ENCODE peak calls at places on chromosomes 4 and X, in nine cellular contexts. One of them, this sample, is unnamed.

GRCh38 chr4:2797188-2797544 is 4.3 kb downstream of the SH3BP2 start:
- DNase-seq in CD4-positive, alpha-beta T cell: no peak
- DNase-seq in A549: no peak
- DNase-seq in AG09319: no peak
- DNase-seq in transverse colon: no peak
- DNase-seq in mesothelial cell of epicardium: no peak
- DNase-seq in glutamatergic neuron: no peak
- DNase-seq in fibroblast of pulmonary artery: no peak
- DNase-seq in uterus: no peak
- DNase-seq in this sample: peak

GRCh38 chr4:139790291-139790690 is 124.7 kb downstream of the MGST2 start:
- DNase-seq in glutamatergic neuron: no peak
- DNase-seq in A549: no peak
- DNase-seq in fibroblast of pulmonary artery: no peak
- DNase-seq in CD4-positive, alpha-beta T cell: no peak
- DNase-seq in transverse colon: no peak
- DNase-seq in mesothelial cell of epicardium: no peak
- DNase-seq in AG09319: no peak
- DNase-seq in uterus: no peak
- DNase-seq in this sample: no peak

GRCh38 chr4:3645711-3646221 is 113.5 kb upstream of the LRPAP1 start:
- DNase-seq in mesothelial cell of epicardium: no peak
- DNase-seq in glutamatergic neuron: no peak
- DNase-seq in fibroblast of pulmonary artery: no peak
- DNase-seq in uterus: no peak
- DNase-seq in AG09319: no peak
- DNase-seq in A549: no peak
- DNase-seq in CD4-positive, alpha-beta T cell: no peak
- DNase-seq in transverse colon: no peak
- DNase-seq in this sample: no peak

GRCh38 chr4:9847971-9848764 is 66.7 kb downstream of the DRD5 start:
- DNase-seq in fibroblast of pulmonary artery: no peak
- DNase-seq in glutamatergic neuron: no peak
- DNase-seq in CD4-positive, alpha-beta T cell: no peak
- DNase-seq in uterus: no peak
- DNase-seq in transverse colon: no peak
- DNase-seq in AG09319: no peak
- DNase-seq in mesothelial cell of epicardium: no peak
- DNase-seq in A549: no peak
- DNase-seq in this sample: no peak

GRCh38 chr4:184322328-184323025 is 104.8 kb upstream of the ENPP6 start:
- DNase-seq in transverse colon: no peak
- DNase-seq in A549: no peak
- DNase-seq in fibroblast of pulmonary artery: no peak
- DNase-seq in glutamatergic neuron: no peak
- DNase-seq in mesothelial cell of epicardium: no peak
- DNase-seq in uterus: no peak
- DNase-seq in CD4-positive, alpha-beta T cell: no peak
- DNase-seq in AG09319: no peak
- DNase-seq in this sample: no peak

GRCh38 chr4:47744253-47744652 is 93.6 kb downstream of the CORIN start:
- DNase-seq in glutamatergic neuron: no peak
- DNase-seq in AG09319: no peak
- DNase-seq in A549: no peak
- DNase-seq in transverse colon: no peak
- DNase-seq in uterus: no peak
- DNase-seq in CD4-positive, alpha-beta T cell: no peak
- DNase-seq in mesothelial cell of epicardium: no peak
- DNase-seq in fibroblast of pulmonary artery: no peak
- DNase-seq in this sample: no peak

GRCh38 chr4:123443401-123444297 is 47.1 kb downstream of the SPRY1 start:
- DNase-seq in fibroblast of pulmonary artery: no peak
- DNase-seq in uterus: no peak
- DNase-seq in glutamatergic neuron: no peak
- DNase-seq in CD4-positive, alpha-beta T cell: no peak
- DNase-seq in mesothelial cell of epicardium: no peak
- DNase-seq in AG09319: no peak
- DNase-seq in A549: no peak
- DNase-seq in transverse colon: peak
- DNase-seq in this sample: no peak

GRCh38 chr4:7427326-7428260 is 7.1 kb downstream of the PSAPL1 start:
- DNase-seq in A549: no peak
- DNase-seq in transverse colon: peak
- DNase-seq in glutamatergic neuron: no peak
- DNase-seq in mesothelial cell of epicardium: no peak
- DNase-seq in AG09319: no peak
- DNase-seq in uterus: peak
- DNase-seq in CD4-positive, alpha-beta T cell: no peak
- DNase-seq in fibroblast of pulmonary artery: no peak
- DNase-seq in this sample: peak

GRCh38 chrX:129825746-129826505 is 17.8 kb downstream of the ZDHHC9 start:
- DNase-seq in AG09319: no peak
- DNase-seq in CD4-positive, alpha-beta T cell: no peak
- DNase-seq in glutamatergic neuron: no peak
- DNase-seq in mesothelial cell of epicardium: no peak
- DNase-seq in A549: no peak
- DNase-seq in transverse colon: peak
- DNase-seq in uterus: no peak
- DNase-seq in fibroblast of pulmonary artery: no peak
- DNase-seq in this sample: no peak

GRCh38 chr4:38113136-38113535 is 152.9 kb downstream of the PTTG2 start:
- DNase-seq in CD4-positive, alpha-beta T cell: no peak
- DNase-seq in A549: no peak
- DNase-seq in uterus: no peak
- DNase-seq in AG09319: no peak
- DNase-seq in fibroblast of pulmonary artery: no peak
- DNase-seq in mesothelial cell of epicardium: no peak
- DNase-seq in transverse colon: no peak
- DNase-seq in glutamatergic neuron: no peak
- DNase-seq in this sample: no peak

GRCh38 chrX:140767646-140768045 is 58.1 kb downstream of the LINC00632 start:
- DNase-seq in glutamatergic neuron: no peak
- DNase-seq in AG09319: no peak
- DNase-seq in uterus: no peak
- DNase-seq in transverse colon: no peak
- DNase-seq in mesothelial cell of epicardium: no peak
- DNase-seq in fibroblast of pulmonary artery: peak
- DNase-seq in A549: peak
- DNase-seq in CD4-positive, alpha-beta T cell: no peak
- DNase-seq in this sample: no peak

GRCh38 chrX:140765043-140765784 is 55.7 kb downstream of the LINC00632 start:
- DNase-seq in mesothelial cell of epicardium: no peak
- DNase-seq in A549: peak
- DNase-seq in fibroblast of pulmonary artery: peak
- DNase-seq in uterus: no peak
- DNase-seq in glutamatergic neuron: peak
- DNase-seq in AG09319: peak
- DNase-seq in transverse colon: no peak
- DNase-seq in CD4-positive, alpha-beta T cell: no peak
- DNase-seq in this sample: peak

GRCh38 chrX:140762061-140762460 is 52.5 kb downstream of the LINC00632 start:
- DNase-seq in fibroblast of pulmonary artery: peak
- DNase-seq in A549: peak
- DNase-seq in CD4-positive, alpha-beta T cell: no peak
- DNase-seq in glutamatergic neuron: peak
- DNase-seq in uterus: no peak
- DNase-seq in mesothelial cell of epicardium: no peak
- DNase-seq in AG09319: peak
- DNase-seq in transverse colon: peak
- DNase-seq in this sample: peak

GRCh38 chrX:140764401-140764919 is 54.9 kb downstream of the LINC00632 start:
- DNase-seq in fibroblast of pulmonary artery: peak
- DNase-seq in A549: peak
- DNase-seq in glutamatergic neuron: peak
- DNase-seq in uterus: peak
- DNase-seq in CD4-positive, alpha-beta T cell: no peak
- DNase-seq in mesothelial cell of epicardium: peak
- DNase-seq in AG09319: peak
- DNase-seq in transverse colon: no peak
- DNase-seq in this sample: peak

GRCh38 chrX:140766024-140766611 is 56.6 kb downstream of the LINC00632 start:
- DNase-seq in uterus: peak
- DNase-seq in transverse colon: peak
- DNase-seq in glutamatergic neuron: peak
- DNase-seq in mesothelial cell of epicardium: no peak
- DNase-seq in CD4-positive, alpha-beta T cell: no peak
- DNase-seq in A549: peak
- DNase-seq in AG09319: peak
- DNase-seq in fibroblast of pulmonary artery: peak
- DNase-seq in this sample: peak
- TF ChIP-seq CTCF in uterus: peak
- TF ChIP-seq CTCF in transverse colon: peak
- TF ChIP-seq CTCF in glutamatergic neuron: peak
- TF ChIP-seq CTCF in mesothelial cell of epicardium: peak
- TF ChIP-seq CTCF in CD4-positive, alpha-beta T cell: peak
- TF ChIP-seq CTCF in A549: peak
- TF ChIP-seq CTCF in AG09319: peak
- TF ChIP-seq CTCF in fibroblast of pulmonary artery: peak
- TF ChIP-seq CTCF in this sample: peak

DNA sequence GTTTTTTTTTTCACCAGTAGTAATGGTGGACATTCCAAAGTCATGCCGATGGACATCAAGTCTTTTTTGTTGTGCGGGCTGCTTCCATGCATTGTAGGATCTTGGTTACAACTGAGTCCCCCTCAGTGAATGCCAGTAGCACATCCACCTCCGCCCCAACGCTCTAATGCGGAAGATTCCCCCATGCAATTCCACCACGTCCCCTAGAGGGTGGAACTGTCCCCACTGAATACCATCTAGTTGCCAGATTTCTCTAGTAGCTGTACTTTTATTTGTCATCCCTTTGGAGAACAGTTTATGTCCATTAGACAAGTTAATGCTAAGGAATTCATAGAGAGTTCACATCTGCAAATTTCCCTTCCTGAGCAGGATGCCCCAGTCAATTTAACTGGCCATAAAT is 6.7 kb downstream of the SHISA3 start:
- DNase-seq in fibroblast of pulmonary artery: no peak
- DNase-seq in mesothelial cell of epicardium: no peak
- DNase-seq in glutamatergic neuron: no peak
- DNase-seq in AG09319: no peak
- DNase-seq in uterus: no peak
- DNase-seq in transverse colon: no peak
- DNase-seq in A549: no peak
- DNase-seq in CD4-positive, alpha-beta T cell: no peak
- DNase-seq in this sample: no peak
- TF ChIP-seq CTCF in fibroblast of pulmonary artery: peak
- TF ChIP-seq CTCF in mesothelial cell of epicardium: no peak
- TF ChIP-seq CTCF in glutamatergic neuron: no peak
- TF ChIP-seq CTCF in AG09319: no peak
- TF ChIP-seq CTCF in uterus: no peak
- TF ChIP-seq CTCF in transverse colon: no peak
- TF ChIP-seq CTCF in A549: no peak
- TF ChIP-seq CTCF in CD4-positive, alpha-beta T cell: no peak
- TF ChIP-seq CTCF in this sample: peak

GRCh38 chrX:56253832-56254703 is 21.9 kb downstream of the KLF8 start:
- DNase-seq in CD4-positive, alpha-beta T cell: no peak
- DNase-seq in transverse colon: no peak
- DNase-seq in glutamatergic neuron: no peak
- DNase-seq in A549: no peak
- DNase-seq in uterus: no peak
- DNase-seq in fibroblast of pulmonary artery: no peak
- DNase-seq in mesothelial cell of epicardium: no peak
- DNase-seq in AG09319: no peak
- DNase-seq in this sample: no peak

DNA sequence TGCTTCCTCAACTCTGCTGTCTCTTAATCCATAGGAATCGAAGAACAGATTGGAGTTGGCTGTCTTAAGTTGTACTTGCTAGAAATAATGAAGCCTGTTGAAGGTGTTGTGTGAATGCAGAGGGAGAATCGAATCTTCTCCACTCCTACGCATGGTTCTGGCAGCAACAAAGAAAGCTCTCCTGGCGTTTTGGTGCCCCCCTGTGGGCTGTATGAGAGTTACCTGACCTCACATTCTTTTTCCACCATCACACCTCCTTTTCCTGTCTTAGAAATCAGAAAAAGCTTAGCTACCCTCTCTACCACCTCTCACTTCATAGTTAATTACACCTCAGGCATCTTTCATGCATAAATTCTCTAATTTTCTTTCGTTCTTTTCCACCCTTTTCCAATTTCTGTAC is 16.3 kb downstream of the KLF8 start:
- DNase-seq in fibroblast of pulmonary artery: peak
- DNase-seq in glutamatergic neuron: peak
- DNase-seq in uterus: peak
- DNase-seq in transverse colon: peak
- DNase-seq in AG09319: peak
- DNase-seq in CD4-positive, alpha-beta T cell: peak
- DNase-seq in mesothelial cell of epicardium: no peak
- DNase-seq in A549: peak
- DNase-seq in this sample: peak
- TF ChIP-seq CTCF in fibroblast of pulmonary artery: peak
- TF ChIP-seq CTCF in glutamatergic neuron: peak
- TF ChIP-seq CTCF in uterus: peak
- TF ChIP-seq CTCF in transverse colon: peak
- TF ChIP-seq CTCF in AG09319: peak
- TF ChIP-seq CTCF in CD4-positive, alpha-beta T cell: peak
- TF ChIP-seq CTCF in mesothelial cell of epicardium: peak
- TF ChIP-seq CTCF in A549: peak
- TF ChIP-seq CTCF in this sample: peak

DNA sequence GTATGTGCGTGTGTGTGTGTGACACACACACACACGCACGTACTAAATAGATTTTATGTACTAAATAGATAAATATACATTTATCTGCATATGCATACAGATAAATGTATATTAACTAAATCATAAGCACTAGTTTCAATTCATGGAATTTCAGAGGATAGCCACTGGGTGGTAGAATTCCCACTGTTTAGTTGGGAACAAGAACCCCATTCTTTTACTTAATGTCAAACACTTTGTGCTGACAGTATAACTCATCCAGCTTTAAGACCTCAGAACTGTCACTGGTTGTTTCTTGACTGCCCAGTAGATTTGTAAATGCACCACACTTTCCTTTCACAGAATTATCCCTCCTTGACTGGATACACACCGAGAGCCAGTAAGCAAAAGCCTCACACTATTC is 32.5 kb downstream of the PPARGC1A start:
- DNase-seq in A549: no peak
- DNase-seq in glutamatergic neuron: no peak
- DNase-seq in CD4-positive, alpha-beta T cell: no peak
- DNase-seq in AG09319: no peak
- DNase-seq in fibroblast of pulmonary artery: peak
- DNase-seq in transverse colon: no peak
- DNase-seq in uterus: no peak
- DNase-seq in mesothelial cell of epicardium: no peak
- DNase-seq in this sample: no peak
- TF ChIP-seq CTCF in A549: no peak
- TF ChIP-seq CTCF in glutamatergic neuron: no peak
- TF ChIP-seq CTCF in CD4-positive, alpha-beta T cell: no peak
- TF ChIP-seq CTCF in AG09319: peak
- TF ChIP-seq CTCF in fibroblast of pulmonary artery: peak
- TF ChIP-seq CTCF in transverse colon: no peak
- TF ChIP-seq CTCF in uterus: no peak
- TF ChIP-seq CTCF in mesothelial cell of epicardium: no peak
- TF ChIP-seq CTCF in this sample: peak

GRCh38 chrX:37302569-37302968 is 46.6 kb upstream of the PRRG1 start:
- DNase-seq in AG09319: peak
- DNase-seq in glutamatergic neuron: no peak
- DNase-seq in uterus: no peak
- DNase-seq in A549: no peak
- DNase-seq in mesothelial cell of epicardium: no peak
- DNase-seq in CD4-positive, alpha-beta T cell: no peak
- DNase-seq in fibroblast of pulmonary artery: peak
- DNase-seq in transverse colon: peak
- DNase-seq in this sample: peak
- TF ChIP-seq CTCF in AG09319: peak
- TF ChIP-seq CTCF in glutamatergic neuron: no peak
- TF ChIP-seq CTCF in uterus: no peak
- TF ChIP-seq CTCF in A549: no peak
- TF ChIP-seq CTCF in mesothelial cell of epicardium: no peak
- TF ChIP-seq CTCF in CD4-positive, alpha-beta T cell: no peak
- TF ChIP-seq CTCF in fibroblast of pulmonary artery: peak
- TF ChIP-seq CTCF in transverse colon: no peak
- TF ChIP-seq CTCF in this sample: peak

GRCh38 chrX:148193759-148194158 is 212.6 kb downstream of the FMR1NB start:
- DNase-seq in uterus: no peak
- DNase-seq in transverse colon: no peak
- DNase-seq in mesothelial cell of epicardium: no peak
- DNase-seq in glutamatergic neuron: no peak
- DNase-seq in fibroblast of pulmonary artery: no peak
- DNase-seq in CD4-positive, alpha-beta T cell: no peak
- DNase-seq in A549: no peak
- DNase-seq in AG09319: no peak
- DNase-seq in this sample: no peak
- TF ChIP-seq CTCF in uterus: no peak
- TF ChIP-seq CTCF in transverse colon: no peak
- TF ChIP-seq CTCF in mesothelial cell of epicardium: peak
- TF ChIP-seq CTCF in glutamatergic neuron: no peak
- TF ChIP-seq CTCF in fibroblast of pulmonary artery: no peak
- TF ChIP-seq CTCF in CD4-positive, alpha-beta T cell: no peak
- TF ChIP-seq CTCF in A549: no peak
- TF ChIP-seq CTCF in AG09319: no peak
- TF ChIP-seq CTCF in this sample: no peak

This sample was measured in BE2C.